ENCODE peak calls at places on chromosomes 13 and 19, in four cellular contexts. One of them, this sample, is unnamed.

GRCh38 chr13:99384468-99384867 is 77.3 kb upstream of the GPR183 start:
- DNase-seq in IMR-90: no peak
- DNase-seq in mesendoderm: no peak
- DNase-seq in heart right ventricle: no peak
- DNase-seq in this sample: no peak

GRCh38 chr19:42577016-42577415 is 17.7 kb downstream of the CEACAM8 start:
- DNase-seq in heart right ventricle: no peak
- DNase-seq in mesendoderm: no peak
- DNase-seq in IMR-90: no peak
- DNase-seq in this sample: no peak

GRCh38 chr13:105925496-105925895 is 610.0 kb downstream of the EFNB2 start:
- DNase-seq in heart right ventricle: no peak
- DNase-seq in mesendoderm: no peak
- DNase-seq in IMR-90: peak
- DNase-seq in this sample: no peak

GRCh38 chr13:103386341-103386740 is 320.1 kb upstream of the SLC10A2 start:
- DNase-seq in heart right ventricle: peak
- DNase-seq in IMR-90: no peak
- DNase-seq in mesendoderm: peak
- DNase-seq in this sample: no peak

GRCh38 chr13:97004886-97005285 is 10.6 kb upstream of the OXGR1 start:
- DNase-seq in mesendoderm: no peak
- DNase-seq in IMR-90: no peak
- DNase-seq in heart right ventricle: no peak
- DNase-seq in this sample: no peak

GRCh38 chr13:35219021-35219420 is 257.5 kb downstream of the MAB21L1 start:
- DNase-seq in mesendoderm: no peak
- DNase-seq in IMR-90: no peak
- DNase-seq in heart right ventricle: no peak
- DNase-seq in this sample: no peak

GRCh38 chr13:44448875-44449274 is 75.3 kb downstream of the SERP2 start:
- DNase-seq in heart right ventricle: no peak
- DNase-seq in IMR-90: no peak
- DNase-seq in mesendoderm: no peak
- DNase-seq in this sample: no peak

GRCh38 chr13:45834411-45834994 is 17.1 kb downstream of the SIAH3 start:
- DNase-seq in mesendoderm: no peak
- DNase-seq in heart right ventricle: no peak
- DNase-seq in IMR-90: no peak
- DNase-seq in this sample: no peak

GRCh38 chr19:11856568-11857264 is 8.2 kb downstream of the ZNF439 start:
- DNase-seq in mesendoderm: no peak
- DNase-seq in heart right ventricle: no peak
- DNase-seq in IMR-90: no peak
- DNase-seq in this sample: no peak

GRCh38 chr19:56933014-56933705 is 92.6 kb upstream of the PEG3 start:
- DNase-seq in heart right ventricle: no peak
- DNase-seq in IMR-90: no peak
- DNase-seq in mesendoderm: peak
- DNase-seq in this sample: no peak

GRCh38 chr19:3061214-3062161 is 807 bp downstream of the TLE5 start:
- DNase-seq in IMR-90: peak
- DNase-seq in mesendoderm: no peak
- DNase-seq in heart right ventricle: peak
- DNase-seq in this sample: peak

DNA sequence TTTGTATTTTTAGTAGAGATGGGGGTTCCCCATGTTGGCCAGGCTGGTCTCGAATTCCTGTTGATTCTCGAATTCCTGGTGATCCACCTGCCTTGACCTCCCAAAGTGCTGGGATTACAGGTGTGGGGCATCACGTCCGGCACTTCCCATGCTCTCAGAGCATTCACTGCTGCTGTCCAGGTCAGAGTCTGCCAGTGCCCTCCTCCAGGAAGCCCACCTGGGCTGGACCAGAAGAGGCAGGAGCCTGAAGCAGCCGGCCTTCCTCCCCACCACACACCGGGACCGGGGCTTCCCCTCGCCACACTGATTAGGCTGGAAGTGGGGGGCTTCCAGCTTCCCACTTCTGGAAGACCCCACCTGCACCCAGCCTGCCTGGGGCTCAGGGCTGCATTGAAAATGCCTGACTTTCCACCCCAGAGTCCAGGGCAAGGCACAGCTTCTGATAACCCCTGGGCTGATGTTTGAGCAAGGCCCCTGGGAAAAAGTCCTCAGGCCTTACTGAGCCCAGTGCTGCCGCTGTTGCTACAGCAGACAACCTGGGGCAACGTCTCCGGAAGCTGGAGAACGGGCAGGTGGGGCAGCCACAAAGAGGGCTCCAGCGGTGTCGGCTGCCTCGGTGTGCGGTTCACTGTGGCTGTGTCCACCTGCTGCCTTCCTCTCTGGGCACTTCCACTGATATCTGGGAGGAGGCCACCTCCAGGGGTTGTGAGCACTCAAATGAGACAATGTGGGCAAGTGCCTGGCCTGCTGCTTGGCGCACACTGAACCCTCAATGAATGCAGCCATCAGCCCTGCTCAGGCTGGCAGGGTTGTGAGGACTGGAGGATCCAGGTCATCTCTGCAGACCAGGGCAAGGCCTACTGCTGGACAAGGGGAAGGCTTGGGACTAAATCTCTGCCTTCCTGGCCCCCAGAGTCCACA is 22.6 kb downstream of the CEBPA start:
- DNase-seq in IMR-90: no peak
- DNase-seq in mesendoderm: no peak
- DNase-seq in heart right ventricle: no peak
- DNase-seq in this sample: no peak
- H3K27ac ChIP-seq in IMR-90: no peak
- H3K27ac ChIP-seq in mesendoderm: no peak
- H3K27ac ChIP-seq in heart right ventricle: no peak
- H3K27ac ChIP-seq in this sample: no peak

DNA sequence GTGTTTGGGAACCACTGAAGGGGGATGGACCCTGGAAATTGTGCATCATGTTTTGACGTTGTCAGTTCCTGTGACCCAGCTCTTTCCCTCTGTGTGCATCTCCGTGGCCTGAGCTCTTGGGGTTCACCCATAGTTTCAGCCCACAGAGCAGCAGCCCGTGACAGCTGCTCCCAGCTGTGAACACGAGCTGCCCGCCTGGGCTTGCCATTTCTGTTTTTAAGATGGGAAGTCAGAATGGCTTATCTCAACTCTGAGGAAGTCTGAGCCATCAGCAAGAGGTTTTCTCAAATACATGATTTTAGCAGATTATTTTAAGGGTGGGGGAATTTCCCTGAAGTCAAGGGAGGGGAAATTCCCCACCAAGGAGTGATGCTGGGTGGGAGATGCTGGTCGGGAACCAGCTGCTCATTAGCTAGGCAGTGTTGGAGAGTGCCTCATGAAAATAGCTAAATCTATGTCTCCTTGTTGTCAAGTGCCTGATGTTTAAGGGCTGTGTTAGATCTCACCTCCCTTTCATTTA is 34.9 kb upstream of the C1QTNF9 start:
- DNase-seq in heart right ventricle: peak
- DNase-seq in IMR-90: peak
- DNase-seq in mesendoderm: no peak
- DNase-seq in this sample: no peak
- H3K27ac ChIP-seq in heart right ventricle: no peak
- H3K27ac ChIP-seq in IMR-90: peak
- H3K27ac ChIP-seq in mesendoderm: no peak
- H3K27ac ChIP-seq in this sample: peak

GRCh38 chr13:27161980-27162379 is 9.6 kb downstream of the USP12 start:
- DNase-seq in mesendoderm: no peak
- DNase-seq in heart right ventricle: no peak
- DNase-seq in IMR-90: peak
- DNase-seq in this sample: no peak
- H3K27ac ChIP-seq in mesendoderm: no peak
- H3K27ac ChIP-seq in heart right ventricle: no peak
- H3K27ac ChIP-seq in IMR-90: no peak
- H3K27ac ChIP-seq in this sample: no peak

DNA sequence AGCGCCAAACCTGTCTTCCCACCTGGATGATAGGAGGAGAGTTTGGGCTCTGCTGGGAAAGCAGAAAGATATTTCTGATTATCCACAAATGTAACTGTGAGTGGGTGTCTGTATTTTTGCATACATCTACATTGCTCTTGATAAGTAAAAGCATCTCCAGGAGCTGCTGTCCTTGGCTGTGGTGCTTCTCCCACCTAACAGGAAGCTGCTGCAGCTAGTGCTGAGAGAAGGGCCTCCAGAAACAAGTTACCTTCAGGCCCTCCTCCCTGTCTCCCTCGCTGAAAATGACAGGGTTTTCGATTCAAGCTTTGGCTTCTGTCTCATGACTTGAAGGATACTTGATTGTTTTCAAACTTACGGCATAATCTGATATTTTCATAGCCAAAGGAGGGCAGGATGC is 90.1 kb downstream of the FOXO1 start:
- DNase-seq in mesendoderm: no peak
- DNase-seq in IMR-90: no peak
- DNase-seq in heart right ventricle: no peak
- DNase-seq in this sample: no peak
- H3K27ac ChIP-seq in mesendoderm: no peak
- H3K27ac ChIP-seq in IMR-90: no peak
- H3K27ac ChIP-seq in heart right ventricle: no peak
- H3K27ac ChIP-seq in this sample: no peak

GRCh38 chr13:77136902-77137420 is 110.0 kb upstream of the FBXL3 start:
- DNase-seq in IMR-90: peak
- DNase-seq in heart right ventricle: no peak
- DNase-seq in mesendoderm: peak
- DNase-seq in this sample: no peak

GRCh38 chr13:77139311-77139710 is 112.4 kb upstream of the FBXL3 start:
- DNase-seq in IMR-90: peak
- DNase-seq in heart right ventricle: no peak
- DNase-seq in mesendoderm: no peak
- DNase-seq in this sample: no peak

GRCh38 chr13:77143325-77143907 is 116.5 kb upstream of the FBXL3 start:
- DNase-seq in IMR-90: peak
- DNase-seq in heart right ventricle: no peak
- DNase-seq in mesendoderm: no peak
- DNase-seq in this sample: no peak

GRCh38 chr13:77138813-77139212 is 111.9 kb upstream of the FBXL3 start:
- DNase-seq in mesendoderm: no peak
- DNase-seq in IMR-90: no peak
- DNase-seq in heart right ventricle: no peak
- DNase-seq in this sample: no peak
- H3K27ac ChIP-seq in mesendoderm: no peak
- H3K27ac ChIP-seq in IMR-90: no peak
- H3K27ac ChIP-seq in heart right ventricle: no peak
- H3K27ac ChIP-seq in this sample: no peak